ENCODE peak calls at places on chromosomes 2 and 18, in six cellular contexts. C, M, W, O, Q and P are unnamed samples.

GRCh38 chr2:86350751-86351150 is 13.3 kb upstream of the REEP1 start:
- DNase-seq in C (no peak), M (no peak), W (no peak), O (no peak), Q (no peak), P (no peak)

GRCh38 chr2:239608723-239609122 is 207.9 kb upstream of the HDAC4 start:
- DNase-seq in C (no peak), M (no peak), W (no peak), O (no peak), Q (no peak), P (no peak)

GRCh38 chr2:76867854-76868253 is 654.3 kb downstream of the LRRTM4 start:
- DNase-seq in C (no peak), M (no peak), W (no peak), O (no peak), Q (no peak), P (no peak)

GRCh38 chr2:163155279-163155883 is 316.8 kb upstream of the KCNH7 start:
- DNase-seq in C (peak), M (peak), W (peak), O (peak), Q (no peak), P (no peak)

GRCh38 chr2:182870227-182870626 is 3.8 kb upstream of the FRZB start:
- DNase-seq in C (peak), M (peak), W (no peak), O (no peak), Q (peak), P (no peak)

GRCh38 chr2:237446333-237446654 is 32.3 kb upstream of the COL6A3 start:
- DNase-seq in C (no peak), M (no peak), W (no peak), O (no peak), Q (no peak), P (no peak)

GRCh38 chr2:196586511-196586991 is 53.0 kb upstream of the CCDC150 start:
- DNase-seq in C (peak), M (no peak), W (no peak), O (no peak), Q (no peak), P (no peak)

GRCh38 chr2:23386422-23387220 is 1.6 kb downstream of the KLHL29 start:
- DNase-seq in C (no peak), M (no peak), W (peak), O (no peak), Q (peak), P (no peak)

GRCh38 chr2:66095820-66096219 is 339.1 kb upstream of the MEIS1 start:
- DNase-seq in C (no peak), M (no peak), W (no peak), O (no peak), Q (no peak), P (no peak)

GRCh38 chr2:240568678-240569522 is 616 bp downstream of the RNPEPL1 start:
- DNase-seq in C (peak), M (no peak), W (peak), O (no peak), Q (peak), P (no peak)

GRCh38 chr2:144443837-144444236 is 76.1 kb downstream of the ZEB2 start:
- DNase-seq in C (no peak), M (no peak), W (no peak), O (no peak), Q (no peak), P (no peak)

GRCh38 chr2:127695491-127696472 is 5.5 kb upstream of the SFT2D3 start:
- DNase-seq in C (no peak), M (no peak), W (peak), O (no peak), Q (peak), P (peak)

GRCh38 chr2:148876190-148876588 is 1.2 kb downstream of the KIF5C start:
- DNase-seq in C (no peak), M (no peak), W (peak), O (no peak), Q (peak), P (no peak)

GRCh38 chr18:36309436-36310391 is 12.2 kb downstream of the FHOD3 start:
- DNase-seq in C (peak), M (no peak), W (peak), O (no peak), Q (peak), P (no peak)

GRCh38 chr2:12202301-12202700 is 455.9 kb downstream of the LPIN1 start:
- DNase-seq in C (no peak), M (no peak), W (no peak), O (no peak), Q (no peak), P (no peak)

GRCh38 chr2:52269696-52270485 is 1238.0 kb upstream of the NRXN1 start:
- DNase-seq in C (no peak), M (no peak), W (no peak), O (no peak), Q (no peak), P (no peak)

GRCh38 chr2:197307236-197307932 is 3.2 kb downstream of the ANKRD44 start:
- DNase-seq in C (no peak), M (no peak), W (peak), O (no peak), Q (no peak), P (no peak)

GRCh38 chr2:62814132-62814531 is 108.6 kb downstream of the EHBP1 start:
- DNase-seq in C (peak), M (no peak), W (no peak), O (no peak), Q (no peak), P (peak)

GRCh38 chr2:84879595-84880394 is 1.1 kb downstream of the TRABD2A start:
- DNase-seq in C (no peak), M (no peak), W (no peak), O (no peak), Q (peak), P (no peak)

GRCh38 chr2:235712176-235712575 is 218.3 kb downstream of the AGAP1 start:
- DNase-seq in C (no peak), M (no peak), W (no peak), O (no peak), Q (no peak), P (no peak)

GRCh38 chr2:55296393-55296792 is 27.4 kb upstream of the MTIF2 start:
- DNase-seq in C (no peak), M (no peak), W (no peak), O (peak), Q (no peak), P (no peak)

GRCh38 chr18:76803814-76804213 is 18.5 kb upstream of the ZNF236 start:
- DNase-seq in C (peak), M (peak), W (peak), O (peak), Q (peak), P (peak)

GRCh38 chr18:427005-427404 is 73.5 kb downstream of the COLEC12 start:
- DNase-seq in C (no peak), M (no peak), W (no peak), O (no peak), Q (no peak), P (no peak)

GRCh38 chr2:101012706-101013181 is 10.7 kb downstream of the RPL31 start:
- DNase-seq in C (peak), M (peak), W (peak), O (no peak), Q (peak), P (no peak)

GRCh38 chr2:65075605-65076344 is 19.6 kb downstream of the CEP68 start:
- DNase-seq in C (peak), M (peak), W (no peak), O (no peak), Q (peak), P (no peak)

GRCh38 chr18:79481041-79481790 is 85.5 kb downstream of the NFATC1 start:
- DNase-seq in C (no peak), M (no peak), W (no peak), O (no peak), Q (no peak), P (no peak)

GRCh38 chr2:43184339-43184895 is 42.0 kb downstream of the ZFP36L2 start:
- DNase-seq in C (peak), M (peak), W (no peak), O (no peak), Q (no peak), P (no peak)

GRCh38 chr2:194090251-194090905 is 1566.6 kb upstream of the SLC39A10 start:
- DNase-seq in C (no peak), M (no peak), W (no peak), O (no peak), Q (no peak), P (no peak)

GRCh38 chr2:129716781-129717559 is 262.5 kb upstream of the RAB6C start:
- DNase-seq in C (no peak), M (no peak), W (no peak), O (no peak), Q (peak), P (no peak)

GRCh38 chr2:112614201-112614840 is 29.9 kb downstream of the CHCHD5 start:
- DNase-seq in C (peak), M (peak), W (no peak), O (no peak), Q (peak), P (no peak)

GRCh38 chr18:58491773-58492752 is 136.8 kb downstream of the ALPK2 start:
- DNase-seq in C (no peak), M (no peak), W (no peak), O (no peak), Q (no peak), P (no peak)

GRCh38 chr2:237154050-237154638 is 68.5 kb downstream of the COPS8 start:
- DNase-seq in C (peak), M (peak), W (peak), O (no peak), Q (peak), P (no peak)

GRCh38 chr18:24910217-24910616 is 441.7 kb downstream of the ZNF521 start:
- DNase-seq in C (no peak), M (no peak), W (no peak), O (no peak), Q (no peak), P (no peak)

GRCh38 chr2:42768706-42769256 is 4.8 kb upstream of the OXER1 start:
- DNase-seq in C (no peak), M (no peak), W (peak), O (no peak), Q (peak), P (no peak)

GRCh38 chr2:181124499-181124898 is 144.1 kb downstream of the UBE2E3 start:
- DNase-seq in C (no peak), M (no peak), W (no peak), O (no peak), Q (no peak), P (no peak)

GRCh38 chr2:150479075-150479915 is 8.2 kb downstream of the RND3 start:
- DNase-seq in C (no peak), M (no peak), W (no peak), O (no peak), Q (no peak), P (no peak)

DNA sequence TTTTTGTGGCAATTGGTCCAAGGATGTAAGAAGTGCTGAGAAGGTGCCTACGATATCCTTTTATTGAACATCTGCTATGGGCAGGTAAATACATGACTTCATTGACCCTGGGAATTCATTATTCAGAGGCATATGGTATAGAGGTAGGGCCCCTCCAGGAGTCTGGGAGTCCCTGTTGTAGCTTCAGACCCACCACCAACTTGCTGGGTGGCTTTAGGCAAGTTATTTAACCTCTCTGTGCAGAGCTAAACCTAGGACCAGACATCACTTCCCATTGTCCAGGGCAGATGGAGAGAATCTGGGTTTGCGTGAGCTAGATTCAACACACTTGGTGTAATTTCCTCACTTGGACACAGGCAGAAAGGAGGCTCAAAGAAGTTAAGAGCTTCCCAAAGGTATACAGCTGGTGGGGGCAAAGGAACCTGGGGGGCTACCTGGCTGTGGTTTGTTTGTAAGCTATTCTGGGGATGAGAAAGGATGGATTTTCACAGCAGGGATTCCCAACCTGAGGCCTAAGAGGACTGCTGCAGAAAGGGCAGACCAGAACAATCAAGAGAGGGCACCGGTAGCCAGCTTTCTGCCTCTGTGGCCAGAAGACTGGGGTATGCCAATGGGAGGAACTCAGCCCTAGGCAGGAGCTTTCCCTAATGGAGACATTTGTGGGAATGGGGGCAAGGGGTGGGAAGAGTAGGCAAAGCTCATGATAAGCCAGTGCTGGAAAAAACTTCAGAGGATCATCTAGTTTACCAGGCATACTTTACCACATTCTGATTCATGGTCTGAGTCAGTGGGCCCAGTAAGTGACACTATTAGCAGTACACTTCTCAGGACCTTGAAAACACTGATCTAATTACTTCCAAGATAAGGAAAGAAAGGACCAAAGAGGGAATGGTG is 102.7 kb upstream of the SMAD2 start:
- DNase-seq in C (no peak), M (no peak), W (no peak), O (no peak), Q (no peak), P (no peak)
- TF ChIP-seq GABPA in C (no peak), M (no peak), W (no peak), O (no peak), Q (no peak), P (no peak)

GRCh38 chr18:22194151-22194598 is 24.8 kb downstream of the GATA6 start:
- DNase-seq in C (peak), M (peak), W (no peak), O (no peak), Q (no peak), P (no peak)

GRCh38 chr18:22191986-22192385 is 22.6 kb downstream of the GATA6 start:
- DNase-seq in C (no peak), M (no peak), W (no peak), O (no peak), Q (no peak), P (no peak)

GRCh38 chr18:22197668-22198067 is 28.3 kb downstream of the GATA6 start:
- DNase-seq in C (no peak), M (no peak), W (no peak), O (no peak), Q (no peak), P (no peak)

GRCh38 chr18:22193466-22193865 is 24.1 kb downstream of the GATA6 start:
- DNase-seq in C (peak), M (no peak), W (no peak), O (no peak), Q (no peak), P (no peak)

GRCh38 chr18:22195052-22195451 is 25.7 kb downstream of the GATA6 start:
- DNase-seq in C (no peak), M (no peak), W (no peak), O (no peak), Q (no peak), P (no peak)
- H3K4me3 ChIP-seq in C (no peak), M (no peak), W (no peak), O (no peak), Q (no peak), P (no peak)

DNA sequence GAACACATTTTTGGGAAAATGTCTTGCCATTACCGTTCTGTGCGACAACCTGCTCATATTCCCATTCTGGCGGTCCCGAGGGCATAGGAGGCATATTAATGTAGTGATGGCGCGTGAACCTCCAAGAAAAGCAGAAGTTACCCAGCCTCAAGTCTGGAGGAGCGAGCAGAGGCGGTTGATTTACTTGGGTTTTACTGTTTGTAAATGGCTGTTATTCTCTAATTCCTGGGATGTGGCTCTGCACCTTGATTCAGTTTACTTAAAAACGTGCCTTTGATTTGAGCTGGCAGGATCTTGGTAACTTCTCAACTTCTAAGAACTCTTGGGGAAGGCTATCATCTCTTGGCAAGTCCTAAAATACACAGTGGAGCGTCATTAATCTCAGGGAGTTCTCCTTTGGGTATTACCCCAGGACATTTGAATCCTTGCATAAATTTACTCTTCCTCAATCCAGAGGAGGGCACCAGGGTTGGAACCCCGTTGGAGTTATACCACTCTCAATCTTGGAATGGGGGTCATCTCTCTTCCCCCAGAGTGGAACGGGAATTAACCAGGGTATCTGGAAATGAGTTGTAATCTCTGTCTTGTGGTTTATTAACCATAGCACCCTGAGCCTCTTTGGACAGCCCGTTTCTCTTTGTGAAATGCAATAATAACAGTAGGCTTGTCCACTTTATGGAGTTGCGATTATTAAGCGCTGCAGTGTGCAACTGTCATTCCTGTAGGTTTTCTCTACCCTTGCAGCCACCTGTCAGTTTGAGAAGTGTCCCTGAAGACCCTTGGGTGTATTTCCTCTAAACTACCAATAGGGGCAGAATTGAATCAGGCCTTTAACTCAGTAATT is 2.1 kb downstream of the HK2 start:
- DNase-seq in C (peak), M (peak), W (peak), O (no peak), Q (no peak), P (peak)
- TF ChIP-seq GABPA in C (no peak), M (no peak), W (no peak), O (no peak), Q (no peak), P (no peak)

DNA sequence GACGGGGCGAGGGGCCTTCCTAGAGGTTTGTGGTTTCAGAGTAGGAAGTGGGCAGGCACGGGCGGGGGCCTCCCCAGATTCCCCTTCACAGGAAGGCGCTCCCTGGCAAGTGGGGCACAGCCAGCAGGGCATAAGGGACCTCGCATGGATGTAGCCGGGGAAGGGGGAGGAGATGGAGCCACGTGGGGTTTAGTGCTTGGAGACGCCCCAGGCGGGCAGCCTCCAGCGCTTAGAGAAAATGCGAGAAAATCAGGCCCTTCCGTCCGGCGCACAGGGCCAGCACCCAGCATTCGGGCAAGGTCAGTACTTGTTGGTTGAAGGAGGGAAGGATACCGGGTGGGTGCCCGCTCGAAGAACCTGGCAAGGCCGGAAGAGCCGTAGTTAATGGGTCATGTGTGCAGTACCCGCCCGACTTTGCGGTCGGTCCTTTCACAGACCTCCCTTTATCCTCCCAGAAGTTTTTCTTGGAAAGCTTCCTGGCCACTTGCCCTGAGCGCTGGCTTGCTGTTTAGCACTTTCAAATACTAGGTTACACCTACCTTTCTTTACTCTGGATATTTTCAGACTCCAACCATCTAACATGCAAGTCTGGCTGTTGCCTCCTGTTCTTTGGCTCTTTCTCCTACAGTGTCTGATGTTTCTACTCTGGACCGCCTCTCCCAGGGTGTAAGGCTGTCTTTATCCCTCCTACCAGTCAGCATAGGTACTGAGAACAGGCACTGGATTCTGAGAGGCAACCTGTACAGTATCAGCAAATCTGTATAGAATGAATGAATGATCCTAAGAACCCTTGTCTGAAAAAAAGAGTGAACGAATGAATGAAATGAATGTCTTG is 78.1 kb downstream of the CIB4 start:
- DNase-seq in C (no peak), M (no peak), W (no peak), O (no peak), Q (no peak), P (no peak)
- H3K4me3 ChIP-seq in C (no peak), M (peak), W (peak), O (no peak), Q (no peak), P (peak)

DNA sequence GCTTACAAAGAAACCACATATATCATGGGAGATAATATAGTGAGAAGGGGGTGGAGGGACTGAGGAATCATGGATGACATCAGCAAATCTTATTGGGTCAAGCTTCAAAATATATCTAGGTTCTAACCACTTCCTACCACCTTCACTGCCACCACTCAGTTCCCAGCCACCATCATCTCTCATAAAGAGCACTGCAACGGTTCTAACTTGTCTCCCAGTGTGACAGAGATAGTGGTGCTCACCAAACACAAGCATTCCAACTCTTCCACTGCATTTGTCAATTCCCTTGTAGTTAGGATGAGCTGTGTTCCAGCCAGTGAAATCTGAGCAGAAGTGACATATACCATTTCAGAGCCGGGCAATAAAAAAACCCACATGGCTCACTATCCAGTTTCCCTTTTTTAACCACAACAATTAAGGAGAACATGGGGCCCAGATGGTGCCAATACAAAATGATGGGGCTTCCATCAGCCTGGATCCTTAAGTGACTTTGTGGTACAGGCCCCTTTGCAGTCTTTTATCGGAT is 318.1 kb downstream of the NBAS start:
- DNase-seq in C (peak), M (no peak), W (no peak), O (no peak), Q (no peak), P (no peak)
- TF ChIP-seq GABPA in C (no peak), M (no peak), W (no peak), O (no peak), Q (no peak), P (no peak)

DNA sequence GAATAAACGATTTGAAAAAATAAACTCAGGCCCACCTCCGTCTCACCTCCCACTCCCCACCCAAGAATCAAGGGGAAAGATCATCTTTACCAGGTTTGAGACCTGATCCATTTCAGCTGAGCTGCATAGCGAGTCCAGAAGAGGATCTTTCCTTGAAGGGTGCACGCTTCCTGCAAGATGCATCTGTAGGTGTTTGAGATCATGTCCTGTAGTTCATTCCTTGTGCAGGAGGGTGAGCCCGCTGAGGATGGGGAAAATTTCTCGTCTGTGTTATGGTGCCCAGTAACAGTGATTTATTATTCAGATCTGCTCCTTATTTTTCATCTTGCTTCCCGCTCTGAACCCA is 642 bp downstream of the TMEM169 start:
- DNase-seq in C (no peak), M (no peak), W (peak), O (no peak), Q (no peak), P (no peak)
- H3K4me3 ChIP-seq in C (peak), M (peak), W (peak), O (peak), Q (peak), P (no peak)